ENCODE peak calls at places on chromosomes 11 and 22, in four cellular contexts. J is neural progenitor cell, Z is keratinocyte, V is fibroblast of lung. N is an unnamed sample.

GRCh38 chr22:46707827-46708570 is 30.1 kb downstream of the CERK start:
- DNase-seq in J (no peak), V (no peak), Z (no peak), N (no peak)

GRCh38 chr11:133964946-133965632 is 8.3 kb upstream of the IGSF9B start:
- DNase-seq in Z (no peak), V (peak), J (no peak), N (no peak)

GRCh38 chr11:116525961-116526495 is 246.8 kb downstream of the BUD13 start:
- DNase-seq in J (no peak), V (no peak), Z (no peak), N (no peak)

GRCh38 chr11:70537576-70538571 is 139.5 kb downstream of the CTTN start:
- DNase-seq in J (no peak), Z (no peak), V (no peak), N (no peak)

GRCh38 chr11:94030059-94030458 is 8.9 kb downstream of the HEPHL1 start:
- DNase-seq in Z (no peak), J (no peak), V (no peak), N (no peak)

GRCh38 chr11:209275-210121 is 2.0 kb downstream of the RIC8A start:
- DNase-seq in J (no peak), Z (no peak), V (peak), N (no peak)

GRCh38 chr22:18091916-18092526 is 14.2 kb downstream of the PEX26 start:
- DNase-seq in V (peak), J (no peak), Z (no peak), N (peak)

GRCh38 chr11:65435330-65435931 is 12.8 kb downstream of the NEAT1 start:
- DNase-seq in J (no peak), Z (no peak), V (no peak), N (no peak)

GRCh38 chr11:102244681-102245409 is 72.4 kb upstream of the BIRC3 start:
- DNase-seq in V (peak), Z (no peak), J (no peak), N (no peak)

GRCh38 chr11:12167098-12167999 is 57.0 kb downstream of the MICAL2 start:
- DNase-seq in Z (no peak), J (no peak), V (peak), N (no peak)

GRCh38 chr11:78050964-78051831 is 12.5 kb upstream of the THRSP start:
- DNase-seq in V (peak), J (no peak), Z (no peak), N (no peak)

GRCh38 chr11:116276051-116277044 is 496.4 kb downstream of the BUD13 start:
- DNase-seq in J (peak), V (peak), Z (peak), N (peak)

GRCh38 chr11:62752177-62752785 is 1.7 kb downstream of the ZBTB3 start:
- DNase-seq in Z (no peak), J (no peak), V (no peak), N (no peak)

GRCh38 chr11:28743101-28743550 is 634.9 kb downstream of the METTL15 start:
- DNase-seq in J (peak), V (peak), Z (no peak), N (no peak)

GRCh38 chr11:125091247-125091876 is 20.1 kb downstream of the TMEM218 start:
- DNase-seq in J (peak), V (peak), Z (no peak), N (no peak)

GRCh38 chr22:19208287-19208847 is 29.8 kb upstream of the SLC25A1 start:
- DNase-seq in J (no peak), V (no peak), Z (no peak), N (no peak)

GRCh38 chr22:23058063-23058462 is 12.3 kb upstream of the GNAZ start:
- DNase-seq in J (no peak), Z (no peak), V (no peak), N (no peak)

DNA sequence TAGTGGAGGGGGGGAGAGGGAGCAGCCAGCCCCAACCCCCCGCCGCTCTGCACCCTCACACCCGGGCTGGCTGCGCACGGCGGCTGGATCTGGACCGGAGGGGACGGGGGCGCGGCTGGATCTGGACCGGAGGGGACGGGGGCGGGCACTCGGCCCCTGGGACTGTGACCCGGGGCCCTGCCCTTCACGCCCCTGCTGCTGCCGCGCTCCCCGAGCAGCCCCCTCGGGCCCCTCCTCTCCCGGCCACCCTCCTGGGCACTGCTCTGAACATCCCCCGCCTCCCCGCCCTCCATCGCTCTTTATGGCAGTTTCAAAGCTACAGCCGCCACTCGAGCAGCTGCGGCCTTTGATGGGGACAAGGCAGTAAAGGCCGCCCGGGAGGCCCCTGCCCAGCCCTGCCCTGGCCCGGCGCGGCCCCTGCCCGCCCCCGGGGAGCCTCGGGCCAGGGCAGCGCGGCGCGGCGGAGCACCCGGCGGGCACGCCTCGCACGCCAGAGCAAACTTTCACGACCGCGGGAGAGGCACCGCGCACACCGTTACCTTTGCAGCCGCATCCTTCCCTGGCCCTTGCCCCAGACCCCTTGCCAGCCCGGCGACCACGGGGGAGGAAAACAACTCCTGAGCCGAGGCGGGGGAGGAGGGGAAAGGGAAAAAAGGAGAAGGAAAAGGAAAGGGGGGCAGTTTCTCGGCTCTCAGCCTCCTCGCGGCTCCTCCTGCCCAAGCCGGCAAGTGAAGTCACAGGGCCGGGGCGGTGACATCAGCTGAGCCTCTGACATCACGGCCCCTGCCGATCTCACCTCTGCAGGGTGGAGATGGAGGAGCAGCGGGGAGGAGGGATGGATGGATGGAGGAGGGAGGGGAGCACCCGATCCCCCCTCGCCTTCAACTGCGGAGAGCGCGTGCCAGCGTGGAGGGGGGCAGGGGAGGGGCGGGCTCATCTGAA is 13.1 kb upstream of the TCF20 start:
- DNase-seq in Z (no peak), V (peak), J (peak), N (no peak)
- TF ChIP-seq EZH2 in Z (no peak), V (peak), J (no peak), N (no peak)

DNA sequence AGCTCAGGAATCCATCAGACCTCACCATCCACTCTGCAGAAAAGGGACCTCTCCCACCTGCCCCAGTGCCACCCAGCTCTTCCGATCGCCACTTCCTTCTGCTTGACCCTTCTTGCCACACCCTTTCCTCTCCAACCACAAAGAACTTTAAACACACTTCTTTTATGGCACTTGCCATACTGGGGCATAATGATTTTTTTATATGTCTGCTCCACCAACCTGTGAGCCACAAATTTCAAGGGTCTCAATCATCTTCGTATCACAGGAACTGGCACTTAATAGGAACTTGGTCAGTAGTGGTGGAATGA is 11.7 kb upstream of the MYH9 start:
- DNase-seq in V (no peak), Z (no peak), J (no peak), N (no peak)
- H3K4me2 ChIP-seq in V (no peak), Z (peak), J (no peak), N (no peak)

DNA sequence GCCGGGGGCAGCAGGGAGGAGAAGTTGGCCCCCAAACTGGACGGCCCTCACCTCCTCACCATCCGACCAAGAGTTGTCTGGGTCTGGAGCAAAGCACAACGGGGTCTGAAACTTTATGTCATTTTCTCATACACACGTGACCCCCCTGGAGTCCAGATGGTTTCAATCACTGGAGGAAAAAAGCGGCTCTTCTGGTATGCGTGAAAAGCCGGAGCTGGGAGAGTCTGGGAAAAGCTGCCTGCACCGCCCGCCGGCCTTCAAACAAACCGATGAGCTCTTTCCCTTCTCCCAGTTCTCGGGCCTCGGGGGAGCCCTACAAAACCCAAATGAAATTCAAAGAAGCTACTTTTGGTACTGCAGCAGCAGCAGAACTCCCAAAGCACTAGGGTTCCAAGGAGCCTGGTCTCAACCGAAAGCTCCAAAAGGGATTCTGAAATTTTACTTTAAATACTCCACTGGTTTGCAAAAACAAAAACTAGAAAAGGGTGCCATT is 39.7 kb upstream of the AKIP1 start:
- DNase-seq in Z (no peak), J (peak), V (peak), N (no peak)
- H3K4me3 ChIP-seq in Z (peak), J (peak), V (peak), N (peak)

GRCh38 chr11:31806186-31806943 is 4.8 kb downstream of the PAX6 start:
- DNase-seq in V (peak), J (peak), Z (no peak), N (no peak)

GRCh38 chr11:31806944-31807790 is 4.0 kb downstream of the PAX6 start:
- DNase-seq in Z (no peak), J (peak), V (peak), N (no peak)

GRCh38 chr11:31805037-31805628 is 6.0 kb downstream of the PAX6 start:
- DNase-seq in J (peak), V (peak), Z (no peak), N (no peak)

GRCh38 chr11:31804439-31805036 is 6.6 kb downstream of the PAX6 start:
- DNase-seq in Z (no peak), J (peak), V (peak), N (no peak)

DNA sequence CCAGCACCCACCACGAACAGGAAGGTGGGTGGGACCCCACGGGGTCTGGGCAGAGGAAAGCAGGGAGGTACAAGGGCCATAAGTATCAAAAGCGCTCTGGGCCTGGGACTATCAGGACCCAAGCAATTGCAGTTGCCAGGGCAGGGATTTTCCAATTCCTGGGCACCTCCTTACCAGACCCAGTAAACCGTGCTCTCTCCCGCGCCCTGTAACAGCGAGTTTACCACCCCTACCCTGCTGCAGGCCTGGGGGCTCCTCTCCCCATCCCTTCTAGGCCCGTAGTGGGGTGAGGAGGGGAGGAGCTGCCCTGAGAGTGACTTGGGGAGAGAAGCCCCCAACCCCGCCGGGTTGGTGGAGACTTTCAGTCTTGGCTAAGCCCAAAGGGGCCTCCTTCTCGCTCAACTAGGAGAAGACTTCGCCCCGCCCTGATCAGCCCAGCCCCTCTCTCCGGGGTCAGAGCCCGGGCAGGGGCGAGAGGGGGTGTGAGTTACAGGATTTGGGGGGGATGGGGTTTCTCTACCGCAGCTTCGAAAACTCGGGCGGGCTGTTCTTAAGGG is 5.4 kb downstream of the PAX6 start:
- DNase-seq in Z (no peak), J (peak), V (peak), N (no peak)
- TF ChIP-seq EZH2 in Z (no peak), J (peak), V (no peak), N (no peak)

GRCh38 chr11:9982796-9983579 is 311.0 kb downstream of the SBF2 start:
- DNase-seq in Z (no peak), V (peak), J (peak), N (no peak)
- H3K4me2 ChIP-seq in Z (peak), V (no peak), J (no peak), N (no peak)

DNA sequence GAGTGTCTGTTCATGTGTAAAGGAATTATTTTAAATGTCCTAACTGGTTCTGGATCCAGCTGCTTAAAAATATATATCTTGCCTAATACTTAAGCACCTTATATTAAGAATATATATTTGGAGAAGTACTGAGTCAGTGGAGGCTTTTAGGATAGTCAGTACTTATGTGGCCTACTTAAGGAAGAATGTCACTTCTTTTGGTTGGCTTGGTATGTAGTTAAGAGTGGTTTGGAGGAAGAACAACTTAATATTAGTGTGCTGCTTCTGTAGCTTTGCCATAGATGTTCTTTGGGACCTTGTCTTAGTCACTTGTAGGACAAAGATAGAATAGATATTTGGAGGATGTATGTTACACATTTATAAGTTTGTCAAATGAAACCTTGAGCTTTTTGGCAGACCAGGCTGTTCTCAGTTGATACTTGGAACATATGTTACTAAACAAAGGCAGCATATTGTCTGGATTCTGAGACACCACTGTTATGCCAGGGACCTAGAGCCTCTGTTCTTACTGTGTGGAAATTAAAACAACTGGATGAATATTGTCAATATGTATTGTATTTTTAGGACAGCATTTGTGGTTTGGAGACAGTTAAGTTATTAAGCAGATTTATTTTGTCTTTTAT is 4.9 kb downstream of the HIPK3 start:
- DNase-seq in J (no peak), V (peak), Z (no peak), N (no peak)
- H3K4me3 ChIP-seq in J (no peak), V (no peak), Z (no peak), N (no peak)

GRCh38 chr11:113474362-113475159 is 637 bp downstream of the DRD2 start:
- DNase-seq in Z (peak), V (peak), J (peak), N (peak)
- TF ChIP-seq EZH2 in Z (peak), V (peak), J (no peak), N (no peak)

N was measured in MM.1S.